ENCODE peak calls at places on chromosomes 4 and X, in four cellular contexts. One of them, this sample, is unnamed.

GRCh38 chr4:174713181-174713580 is 115.9 kb downstream of the GLRA3 start:
- DNase-seq in fibroblast of lung: no peak
- DNase-seq in IMR-90: no peak
- DNase-seq in CD8-positive, alpha-beta T cell: no peak
- DNase-seq in this sample: no peak

GRCh38 chr4:92299152-92299551 is 4.6 kb upstream of the GRID2 start:
- DNase-seq in fibroblast of lung: peak; percentile 51
- DNase-seq in IMR-90: peak; percentile 21
- DNase-seq in CD8-positive, alpha-beta T cell: no peak
- DNase-seq in this sample: no peak

GRCh38 chr4:105807496-105807895 is 87.8 kb upstream of the NPNT start:
- DNase-seq in fibroblast of lung: peak; percentile 65
- DNase-seq in IMR-90: peak; percentile 50
- DNase-seq in CD8-positive, alpha-beta T cell: no peak
- DNase-seq in this sample: no peak

GRCh38 chrX:35670894-35671293 is 127.2 kb upstream of the MAGEB16 start:
- DNase-seq in fibroblast of lung: no peak
- DNase-seq in IMR-90: no peak
- DNase-seq in CD8-positive, alpha-beta T cell: no peak
- DNase-seq in this sample: no peak

GRCh38 chr4:80967346-80967745 is 63.2 kb upstream of the BMP3 start:
- DNase-seq in fibroblast of lung: no peak
- DNase-seq in IMR-90: no peak
- DNase-seq in CD8-positive, alpha-beta T cell: no peak
- DNase-seq in this sample: no peak

GRCh38 chr4:2262145-2262943 is 435 bp upstream of the MXD4 start:
- DNase-seq in fibroblast of lung: peak; percentile 100
- DNase-seq in IMR-90: peak; percentile 99
- DNase-seq in CD8-positive, alpha-beta T cell: peak; percentile 96
- DNase-seq in this sample: peak; percentile 100

GRCh38 chrX:39556056-39556455 is 541.7 kb downstream of the BCOR start:
- DNase-seq in fibroblast of lung: no peak
- DNase-seq in IMR-90: no peak
- DNase-seq in CD8-positive, alpha-beta T cell: no peak
- DNase-seq in this sample: no peak

GRCh38 chr4:186104895-186105720 is 604 bp downstream of the FAM149A start:
- DNase-seq in fibroblast of lung: no peak
- DNase-seq in IMR-90: no peak
- DNase-seq in CD8-positive, alpha-beta T cell: no peak
- DNase-seq in this sample: no peak

GRCh38 chr4:54233128-54233696 is 4.1 kb downstream of the PDGFRA start:
- DNase-seq in fibroblast of lung: peak; percentile 89
- DNase-seq in IMR-90: peak; percentile 85
- DNase-seq in CD8-positive, alpha-beta T cell: peak; percentile 76
- DNase-seq in this sample: peak; percentile 88

GRCh38 chrX:111164728-111165127 is 68.7 kb downstream of the PAK3 start:
- DNase-seq in fibroblast of lung: no peak
- DNase-seq in IMR-90: peak; percentile 2
- DNase-seq in CD8-positive, alpha-beta T cell: no peak
- DNase-seq in this sample: no peak

GRCh38 chrX:70444326-70445196 is at the start of gene DLG3:
- DNase-seq in fibroblast of lung: peak; percentile 44
- DNase-seq in IMR-90: peak; percentile 51
- DNase-seq in CD8-positive, alpha-beta T cell: peak; percentile 29
- DNase-seq in this sample: peak; percentile 18

GRCh38 chr4:31307026-31307425 is 586.9 kb downstream of the PCDH7 start:
- DNase-seq in fibroblast of lung: no peak
- DNase-seq in IMR-90: no peak
- DNase-seq in CD8-positive, alpha-beta T cell: no peak
- DNase-seq in this sample: no peak

GRCh38 chr4:109957227-109957626 is 44.5 kb downstream of the EGF start:
- DNase-seq in fibroblast of lung: no peak
- DNase-seq in IMR-90: no peak
- DNase-seq in CD8-positive, alpha-beta T cell: no peak
- DNase-seq in this sample: no peak

GRCh38 chr4:169089004-169089403 is 78.9 kb upstream of the CBR4 start:
- DNase-seq in fibroblast of lung: no peak
- DNase-seq in IMR-90: no peak
- DNase-seq in CD8-positive, alpha-beta T cell: no peak
- DNase-seq in this sample: no peak

GRCh38 chr4:128686032-128686465 is 123.5 kb upstream of the JADE1 start:
- DNase-seq in fibroblast of lung: peak; percentile 27
- DNase-seq in IMR-90: peak; percentile 18
- DNase-seq in CD8-positive, alpha-beta T cell: no peak
- DNase-seq in this sample: no peak

GRCh38 chrX:18377802-18378201 is 23.3 kb upstream of the SCML2 start:
- DNase-seq in fibroblast of lung: peak; percentile 36
- DNase-seq in IMR-90: peak; percentile 8
- DNase-seq in CD8-positive, alpha-beta T cell: peak; percentile 11
- DNase-seq in this sample: peak; percentile 59

GRCh38 chr4:128287159-128287870 is at the start of gene PGRMC2:
- DNase-seq in fibroblast of lung: peak; percentile 34
- DNase-seq in IMR-90: peak; percentile 37
- DNase-seq in CD8-positive, alpha-beta T cell: no peak
- DNase-seq in this sample: no peak

GRCh38 chrX:57918750-57919436 is 8.6 kb upstream of the ZXDA start:
- DNase-seq in fibroblast of lung: peak; percentile 35
- DNase-seq in IMR-90: peak; percentile 17
- DNase-seq in CD8-positive, alpha-beta T cell: no peak
- DNase-seq in this sample: no peak
- TF ChIP-seq CTCF in fibroblast of lung: peak; percentile 17
- TF ChIP-seq CTCF in IMR-90: peak; percentile 50
- TF ChIP-seq CTCF in CD8-positive, alpha-beta T cell: peak; percentile 37
- TF ChIP-seq CTCF in this sample: peak; percentile 48

GRCh38 chr4:25872851-25873631 is 10.3 kb upstream of the SEL1L3 start:
- DNase-seq in fibroblast of lung: no peak
- DNase-seq in IMR-90: no peak
- DNase-seq in CD8-positive, alpha-beta T cell: no peak
- DNase-seq in this sample: no peak
- H3K4me1 ChIP-seq in fibroblast of lung: no peaks in the 10 kb centered on the region
- H3K4me1 ChIP-seq in IMR-90: peaks cover 5% of the 10 kb centered on the region
- H3K4me1 ChIP-seq in CD8-positive, alpha-beta T cell: no peaks in the 10 kb centered on the region
- H3K4me1 ChIP-seq in this sample: no peaks in the 10 kb centered on the region

GRCh38 chrX:53561912-53562311 is 124.6 kb downstream of the HUWE1 start:
- DNase-seq in fibroblast of lung: no peak
- DNase-seq in IMR-90: no peak
- DNase-seq in CD8-positive, alpha-beta T cell: no peak
- DNase-seq in this sample: no peak
- H3K36me3 ChIP-seq in fibroblast of lung: peaks cover 16% of the 10 kb centered on the region
- H3K36me3 ChIP-seq in IMR-90: peaks cover 67% of the 10 kb centered on the region
- H3K36me3 ChIP-seq in CD8-positive, alpha-beta T cell: peaks cover 80% of the 10 kb centered on the region
- H3K36me3 ChIP-seq in this sample: no peaks in the 10 kb centered on the region

GRCh38 chrX:20530319-20530979 is 263.7 kb upstream of the RPS6KA3 start:
- DNase-seq in fibroblast of lung: peak; percentile 71
- DNase-seq in IMR-90: peak; percentile 64
- DNase-seq in CD8-positive, alpha-beta T cell: peak; percentile 57
- DNase-seq in this sample: peak; percentile 78

GRCh38 chrX:20527458-20528099 is 260.9 kb upstream of the RPS6KA3 start:
- DNase-seq in fibroblast of lung: peak; percentile 43
- DNase-seq in IMR-90: peak; percentile 38
- DNase-seq in CD8-positive, alpha-beta T cell: no peak
- DNase-seq in this sample: no peak

GRCh38 chrX:20531667-20532066 is 265.0 kb upstream of the RPS6KA3 start:
- DNase-seq in fibroblast of lung: peak; percentile 45
- DNase-seq in IMR-90: peak; percentile 30
- DNase-seq in CD8-positive, alpha-beta T cell: no peak
- DNase-seq in this sample: no peak

GRCh38 chrX:20529301-20529700 is 262.6 kb upstream of the RPS6KA3 start:
- DNase-seq in fibroblast of lung: no peak
- DNase-seq in IMR-90: no peak
- DNase-seq in CD8-positive, alpha-beta T cell: no peak
- DNase-seq in this sample: no peak

GRCh38 chrX:20529711-20530110 is 263.0 kb upstream of the RPS6KA3 start:
- DNase-seq in fibroblast of lung: no peak
- DNase-seq in IMR-90: no peak
- DNase-seq in CD8-positive, alpha-beta T cell: no peak
- DNase-seq in this sample: no peak
- TF ChIP-seq CTCF in fibroblast of lung: no peak
- TF ChIP-seq CTCF in IMR-90: no peak
- TF ChIP-seq CTCF in CD8-positive, alpha-beta T cell: no peak
- TF ChIP-seq CTCF in this sample: no peak

DNA sequence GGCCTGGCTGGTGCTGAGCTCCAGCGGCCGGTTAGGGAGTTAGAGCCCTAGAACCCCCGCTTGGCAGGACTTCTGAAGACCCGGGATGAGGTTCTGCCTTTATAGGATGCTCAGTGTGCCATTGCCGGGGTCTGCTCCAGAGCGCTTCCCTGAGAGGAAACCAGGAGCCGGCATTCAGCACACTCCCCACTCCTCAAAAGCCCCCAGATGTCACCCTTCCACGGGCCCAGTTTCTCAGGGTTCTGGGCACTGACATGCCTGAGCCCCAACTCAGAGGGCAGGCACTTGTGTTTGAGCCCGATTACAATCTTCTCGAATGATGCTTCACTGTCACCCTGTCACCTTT is 6.5 kb downstream of the NKX3-2 start:
- DNase-seq in fibroblast of lung: no peak
- DNase-seq in IMR-90: no peak
- DNase-seq in CD8-positive, alpha-beta T cell: no peak
- DNase-seq in this sample: no peak
- H3K4me1 ChIP-seq in fibroblast of lung: no peaks in the 10 kb centered on the region
- H3K4me1 ChIP-seq in IMR-90: no peaks in the 10 kb centered on the region
- H3K4me1 ChIP-seq in CD8-positive, alpha-beta T cell: peaks cover 33% of the 10 kb centered on the region
- H3K4me1 ChIP-seq in this sample: peaks cover 10% of the 10 kb centered on the region

GRCh38 chr4:26958925-26959653 is 98.4 kb downstream of the STIM2 start:
- DNase-seq in fibroblast of lung: no peak
- DNase-seq in IMR-90: no peak
- DNase-seq in CD8-positive, alpha-beta T cell: no peak
- DNase-seq in this sample: no peak
- H3K36me3 ChIP-seq in fibroblast of lung: peaks cover 2% of the 10 kb centered on the region
- H3K36me3 ChIP-seq in IMR-90: no peaks in the 10 kb centered on the region
- H3K36me3 ChIP-seq in CD8-positive, alpha-beta T cell: no peaks in the 10 kb centered on the region
- H3K36me3 ChIP-seq in this sample: no peaks in the 10 kb centered on the region

GRCh38 chr4:94290245-94290644 is 52.4 kb downstream of the HPGDS start:
- DNase-seq in fibroblast of lung: no peak
- DNase-seq in IMR-90: no peak
- DNase-seq in CD8-positive, alpha-beta T cell: no peak
- DNase-seq in this sample: no peak
- TF ChIP-seq CTCF in fibroblast of lung: no peak
- TF ChIP-seq CTCF in IMR-90: no peak
- TF ChIP-seq CTCF in CD8-positive, alpha-beta T cell: no peak
- TF ChIP-seq CTCF in this sample: no peak

This sample was measured in Peyer's patch.